ENCODE peak calls at places on chromosomes 13 and 19, in seven cellular contexts. I is fibroblast of the aortic adventitia; C is cardiac fibroblast; Q is prostate gland; P is pancreas; B is activated naive CD4-positive, alpha-beta T cell treated with anti-CD3 and anti-CD28 coated beads for 36 hours; X is gastrocnemius medialis. T is an unnamed sample.

GRCh38 chr19:17948967-17949930 is 16.4 kb downstream of the CCDC124 start:
- DNase-seq in I (no peak), C (no peak), Q (no peak), P (no peak), B (peak; percentile 27), X (no peak), T (no peak)

GRCh38 chr13:101698400-101698799 is 245.9 kb downstream of the ITGBL1 start:
- DNase-seq in I (peak; percentile 46), C (peak; percentile 43), Q (no peak), P (no peak), B (no peak), X (no peak), T (peak; percentile 58)

GRCh38 chr13:39531646-39532045 is 71.3 kb downstream of the LHFPL6 start:
- DNase-seq in I (peak; percentile 34), C (peak; percentile 60), Q (no peak), P (no peak), B (no peak), X (no peak), T (peak; percentile 83)

GRCh38 chr19:35585844-35586243 is at the start of gene PMIS2:
- DNase-seq in I (no peak), C (peak; percentile 12), Q (no peak), P (no peak), B (no peak), X (no peak), T (peak; percentile 9)

GRCh38 chr13:114230117-114230516 is 4.6 kb upstream of the CDC16 start:
- DNase-seq in I (peak; percentile 30), C (no peak), Q (no peak), P (no peak), B (no peak), X (no peak), T (peak; percentile 45)

GRCh38 chr19:6587998-6588507 is 2.9 kb downstream of the CD70 start:
- DNase-seq in I (no peak), C (no peak), Q (no peak), P (no peak), B (no peak), X (no peak), T (no peak)

GRCh38 chr19:58278156-58279041 is at the start of gene ZNF8:
- DNase-seq in I (peak; percentile 96), C (peak; percentile 99), Q (peak; percentile 95), P (peak; percentile 94), B (peak; percentile 99), X (peak; percentile 89), T (peak; percentile 99)

GRCh38 chr19:41226874-41227390 is 7.9 kb downstream of the AXL start:
- DNase-seq in I (no peak), C (no peak), Q (no peak), P (no peak), B (peak; percentile 38), X (no peak), T (no peak)

GRCh38 chr19:5470264-5470671 is 15.1 kb downstream of the ZNRF4 start:
- DNase-seq in I (no peak), C (no peak), Q (peak; percentile 8), P (peak; percentile 8), B (no peak), X (no peak), T (no peak)

GRCh38 chr13:41565221-41565620 is 107.9 kb downstream of the RGCC start:
- DNase-seq in I (peak; percentile 45), C (peak; percentile 95), Q (no peak), P (no peak), B (no peak), X (no peak), T (peak; percentile 97)

T was measured in iris pigment epithelial cell.